ENCODE peak calls at places on chromosomes 16 and 17, in six cellular contexts. F, C, T, D, M and W are unnamed samples.

GRCh38 chr16:53881371-53881770 is 177.4 kb downstream of the FTO start:
- DNase-seq in C (no peak), F (no peak), D (no peak), T (peak), M (no peak), W (no peak)

GRCh38 chr16:65000654-65001053 is 121.2 kb downstream of the CDH11 start:
- DNase-seq in T (no peak), C (no peak), F (no peak), D (no peak), M (no peak), W (no peak)

GRCh38 chr16:11092788-11093577 is 148.6 kb downstream of the CLEC16A start:
- DNase-seq in T (no peak), M (no peak), F (no peak), D (no peak), C (no peak), W (no peak)

GRCh38 chr17:80376531-80376930 is 38.4 kb upstream of the ENDOV start:
- DNase-seq in C (no peak), M (no peak), D (no peak), T (no peak), F (no peak), W (no peak)

GRCh38 chr17:76125391-76125675 is 15.7 kb downstream of the FOXJ1 start:
- DNase-seq in D (no peak), F (no peak), C (no peak), T (no peak), M (no peak), W (no peak)

GRCh38 chr17:10032142-10032541 is 127.1 kb upstream of the RCVRN start:
- DNase-seq in M (no peak), T (no peak), D (no peak), F (no peak), C (no peak), W (no peak)

GRCh38 chr17:3796110-3796821 is 4.7 kb downstream of the ITGAE start:
- DNase-seq in M (peak), F (no peak), C (peak), D (no peak), T (no peak), W (peak)

GRCh38 chr17:62899349-62899748 is 66.7 kb upstream of the TANC2 start:
- DNase-seq in F (no peak), D (no peak), C (no peak), T (peak), M (no peak), W (no peak)

GRCh38 chr17:36144014-36144413 is 32.4 kb downstream of the TBC1D3B start:
- DNase-seq in T (no peak), D (no peak), M (no peak), F (no peak), C (no peak), W (no peak)

GRCh38 chr17:76560877-76561221 is 21.0 kb downstream of the PRCD start:
- DNase-seq in M (no peak), T (no peak), F (no peak), D (no peak), C (peak), W (no peak)